ENCODE peak calls at places on chromosomes 7 and 10, in six cellular contexts. E is HepG2, Q is K562, P is upper lobe of left lung, N is HCT116, R is GM12878. J is an unnamed sample.

GRCh38 chr7:143383642-143383957 is 2.5 kb downstream of the ZYX start:
- ATAC-seq in Q (no peak), P (no peak), E (no peak), N (no peak), R (no peak), J (no peak)

GRCh38 chr7:132437730-132438129 is 138.5 kb downstream of the PLXNA4 start:
- ATAC-seq in Q (no peak), P (no peak), R (no peak), N (no peak), E (no peak), J (peak; percentile 43)

GRCh38 chr10:103618575-103619423 is 125.3 kb downstream of the NEURL1 start:
- ATAC-seq in P (peak; percentile 77), N (no peak), R (no peak), E (no peak), Q (peak; percentile 77), J (peak; percentile 70)

GRCh38 chr7:131691454-131692130 is 135.2 kb upstream of the PODXL start:
- ATAC-seq in P (no peak), E (no peak), R (peak; percentile 12), N (peak; percentile 37), Q (peak; percentile 18), J (no peak)

GRCh38 chr7:37108615-37109014 is 340.0 kb downstream of the ELMO1 start:
- ATAC-seq in R (no peak), P (no peak), E (no peak), Q (no peak), N (no peak), J (no peak)

GRCh38 chr7:116970148-116970910 is 17.0 kb downstream of the ST7 start:
- ATAC-seq in R (peak; percentile 87), E (peak; percentile 59), N (peak; percentile 54), Q (peak; percentile 48), P (peak; percentile 35), J (no peak)

GRCh38 chr7:27840314-27840713 is 100.4 kb downstream of the TAX1BP1 start:
- ATAC-seq in R (peak; percentile 46), E (peak; percentile 7), N (no peak), P (no peak), Q (no peak), J (no peak)

GRCh38 chr7:1619152-1620079 is 49.6 kb upstream of the PSMG3 start:
- ATAC-seq in N (no peak), E (no peak), R (no peak), Q (peak; percentile 70), P (no peak), J (no peak)

GRCh38 chr7:150902078-150903033 is 50.0 kb downstream of the AOC1 start:
- ATAC-seq in R (no peak), N (no peak), P (no peak), E (no peak), Q (peak; percentile 81), J (no peak)

GRCh38 chr10:63703113-63703670 is 182.0 kb downstream of the REEP3 start:
- ATAC-seq in R (peak; percentile 38), P (peak; percentile 62), Q (peak; percentile 90), E (no peak), N (no peak), J (no peak)

GRCh38 chr10:127866276-127867013 is 26.3 kb downstream of the CLRN3 start:
- ATAC-seq in R (no peak), N (no peak), E (peak; percentile 49), P (no peak), Q (no peak), J (no peak)

GRCh38 chr7:120170849-120171248 is 102.1 kb upstream of the KCND2 start:
- ATAC-seq in E (no peak), P (peak; percentile 70), Q (no peak), N (no peak), R (no peak), J (peak; percentile 57)

GRCh38 chr10:88984525-88984924 is 6.1 kb upstream of the FAS start:
- ATAC-seq in Q (no peak), R (peak; percentile 9), P (no peak), N (no peak), E (no peak), J (no peak)

GRCh38 chr7:31478018-31478417 is 35.9 kb upstream of the ITPRID1 start:
- ATAC-seq in R (no peak), E (no peak), N (no peak), P (no peak), Q (no peak), J (no peak)

GRCh38 chr7:128849804-128850490 is 12.7 kb upstream of the ATP6V1F start:
- ATAC-seq in Q (no peak), R (no peak), P (no peak), N (no peak), E (peak; percentile 17), J (no peak)

GRCh38 chr7:34093276-34093675 is 187.9 kb downstream of the BMPER start:
- ATAC-seq in R (no peak), Q (no peak), E (no peak), N (no peak), P (no peak), J (no peak)

DNA sequence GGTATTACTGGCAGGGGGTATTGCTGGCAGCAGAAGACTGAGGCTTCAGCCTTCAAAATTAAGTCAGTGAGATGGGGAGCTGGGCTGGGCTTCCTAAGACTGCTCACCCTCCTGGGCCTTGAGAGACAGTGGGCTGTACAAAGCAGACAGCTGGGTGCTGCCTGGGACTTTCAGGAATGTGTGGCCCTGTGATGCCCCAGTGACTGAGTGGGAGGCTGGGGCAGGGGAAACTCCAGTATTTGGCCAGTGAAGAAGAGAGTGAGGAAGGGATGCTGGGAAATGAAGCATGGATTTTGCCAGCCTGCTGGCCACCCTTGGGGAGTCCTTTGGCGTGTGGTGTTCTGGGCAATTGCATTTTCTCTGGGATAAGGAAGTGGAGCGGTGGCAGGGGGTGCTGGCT is 442 bp downstream of the ANKRD2 start:
- ATAC-seq in E (peak; percentile 8), P (no peak), R (no peak), Q (no peak), N (no peak), J (no peak)
- H3K9me3 ChIP-seq in E (no peaks in the 10 kb centered on the region), P (no peaks in the 10 kb centered on the region), R (no peaks in the 10 kb centered on the region), Q (no peaks in the 10 kb centered on the region), N (no peaks in the 10 kb centered on the region), J (no peaks in the 10 kb centered on the region)

GRCh38 chr10:16894834-16895233 is 77.6 kb upstream of the RSU1 start:
- ATAC-seq in N (no peak), R (no peak), P (no peak), E (no peak), Q (no peak), J (no peak)

GRCh38 chr10:16893664-16894063 is 76.4 kb upstream of the RSU1 start:
- ATAC-seq in R (no peak), P (no peak), E (no peak), Q (no peak), N (no peak), J (no peak)

GRCh38 chr10:16887565-16887964 is 70.3 kb upstream of the RSU1 start:
- ATAC-seq in P (no peak), E (no peak), R (no peak), Q (no peak), N (no peak), J (no peak)

GRCh38 chr10:16890691-16891090 is 73.5 kb upstream of the RSU1 start:
- ATAC-seq in P (no peak), E (no peak), N (no peak), R (no peak), Q (no peak), J (no peak)

GRCh38 chr10:16891375-16892313 is 74.4 kb upstream of the RSU1 start:
- ATAC-seq in N (peak; percentile 87), P (peak; percentile 93), E (peak; percentile 91), R (peak; percentile 56), Q (peak; percentile 94), J (peak; percentile 82)
- TF ChIP-seq POLR2A in N (peak; percentile 100), P (no peak), E (no peak), R (peak; percentile 44), Q (peak; percentile 100), J (no peak)

DNA sequence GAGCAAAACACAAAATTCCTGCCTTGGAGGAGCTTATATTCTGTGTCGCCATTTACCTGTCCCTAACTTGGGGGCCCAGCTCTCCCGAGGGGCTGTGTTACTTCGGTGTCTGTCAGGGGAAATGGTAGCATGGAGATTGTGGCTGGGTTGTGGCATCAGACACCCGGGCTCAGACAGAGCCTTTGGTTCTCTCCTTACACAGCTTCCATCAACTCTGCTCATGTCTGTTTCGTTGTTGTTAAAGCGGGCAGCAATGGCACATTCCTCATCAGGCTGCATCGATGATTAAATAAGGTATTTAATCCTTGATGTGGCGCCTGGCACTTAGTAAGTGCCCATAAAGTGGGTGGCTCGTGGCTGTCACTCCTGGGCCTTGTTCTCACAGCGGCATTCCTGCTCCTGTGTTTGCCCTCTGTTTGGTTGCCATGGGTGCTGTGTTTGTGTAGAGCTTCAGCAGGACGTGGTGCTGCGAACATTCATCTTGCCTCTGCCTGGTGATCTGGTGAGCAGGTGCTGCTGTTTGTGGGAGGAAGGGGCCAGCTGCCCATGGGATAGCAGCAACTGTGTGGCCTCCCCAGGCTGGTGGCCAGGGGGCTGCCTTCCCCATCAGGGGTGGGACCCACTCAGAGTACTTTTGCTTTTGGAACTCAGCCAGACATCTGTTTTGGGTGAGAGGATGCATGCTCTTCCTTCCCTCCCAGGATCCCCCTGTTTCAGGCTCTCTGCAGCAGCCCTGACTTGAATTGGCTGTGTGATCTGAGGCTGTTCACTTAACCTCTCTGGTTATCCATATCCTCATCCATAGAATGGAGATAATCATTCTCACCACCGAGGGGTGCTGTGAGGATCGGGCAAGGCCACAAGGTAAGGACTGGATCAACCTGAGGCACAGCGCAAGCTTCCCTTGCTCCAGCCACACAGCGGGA is 207.2 kb upstream of the SVIL start:
- ATAC-seq in N (peak; percentile 65), R (no peak), E (peak; percentile 95), Q (no peak), P (peak; percentile 40), J (peak; percentile 63)
- TF ChIP-seq POLR2AphosphoS5 in N (no peak), R (no peak), E (no peak), Q (no peak), P (no peak), J (peak; percentile 86)

GRCh38 chr7:94655884-94656657 is at the start of gene SGCE:
- ATAC-seq in E (peak; percentile 44), R (peak; percentile 44), N (peak; percentile 9), Q (no peak), P (peak; percentile 86), J (peak; percentile 64)

GRCh38 chr7:94656925-94657731 is 1.2 kb upstream of the SGCE start:
- ATAC-seq in Q (no peak), N (no peak), E (no peak), P (no peak), R (peak; percentile 3), J (no peak)

GRCh38 chr7:94655562-94655883 is 410 bp downstream of the SGCE start:
- ATAC-seq in Q (no peak), N (no peak), E (no peak), R (no peak), P (peak; percentile 20), J (no peak)

GRCh38 chr7:94656658-94656924 is 658 bp upstream of the SGCE start:
- ATAC-seq in N (no peak), P (no peak), E (no peak), Q (no peak), R (no peak), J (no peak)

DNA sequence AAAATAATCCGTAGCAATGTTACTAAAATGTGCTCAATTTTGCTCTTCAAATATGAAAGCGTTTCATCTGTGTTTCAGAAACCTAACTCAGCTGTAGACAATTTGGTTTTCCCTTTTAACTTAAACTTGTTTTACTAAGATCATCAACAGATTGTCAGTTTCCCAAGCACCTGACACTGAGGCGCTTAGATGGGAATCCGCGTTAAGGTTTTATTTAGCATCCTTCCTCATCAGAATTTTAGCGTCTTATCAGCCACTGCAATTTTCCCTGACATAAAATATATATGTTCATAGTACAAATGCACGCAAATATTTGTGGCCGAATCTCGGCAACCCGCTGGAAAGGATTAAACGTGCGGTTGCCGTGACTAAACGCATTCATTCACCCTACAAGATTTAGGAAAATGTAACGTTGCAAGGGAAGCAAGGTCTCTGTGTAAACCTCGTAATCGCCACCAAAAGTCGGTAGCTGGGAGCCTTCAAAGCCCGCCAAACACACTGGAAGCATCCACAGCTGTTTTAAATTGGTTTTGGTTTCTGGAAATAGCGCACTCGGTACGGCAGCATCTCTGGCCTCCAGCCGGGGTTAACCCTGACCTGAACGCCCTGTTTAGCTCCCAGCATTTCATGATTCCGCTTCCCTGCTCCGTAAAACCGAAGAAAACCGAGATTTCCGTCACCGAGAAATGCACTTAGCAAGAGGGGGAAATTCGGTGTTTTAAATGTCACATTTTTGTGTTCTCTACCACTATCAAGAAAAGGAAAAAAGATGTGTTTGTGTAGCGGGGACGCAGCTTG is 970 bp downstream of the SGCE start:
- ATAC-seq in E (no peak), Q (no peak), N (no peak), R (no peak), P (peak; percentile 67), J (no peak)
- H3K9me3 ChIP-seq in E (no peaks in the 10 kb centered on the region), Q (peaks cover 2% of the 10 kb centered on the region), N (no peaks in the 10 kb centered on the region), R (no peaks in the 10 kb centered on the region), P (no peaks in the 10 kb centered on the region), J (no peaks in the 10 kb centered on the region)

J was measured in gastroesophageal sphincter.